ENCODE peak calls at places on chromosomes 7 and 10, in eight cellular contexts. L is SJSA1, K is A549, D is stomach, S is OCI-LY7, I is tibial nerve, C is ovary, W is fibroblast of lung. G is an unnamed sample. For H3K4me1, the result is how much of the 10 kb centered on the place peaks cover.

GRCh38 chr10:22317121-22317370 is 858 bp downstream of the COMMD3 start:
- DNase-seq in D (no peak), K (no peak), I (no peak), W (no peak), L (no peak), S (no peak), C (no peak), G (no peak)

GRCh38 chr7:70602135-70602534 is 529.8 kb upstream of the GALNT17 start:
- DNase-seq in I (no peak), D (no peak), K (no peak), C (no peak), S (no peak), W (no peak), L (no peak), G (no peak)

GRCh38 chr10:26860026-26860541 is 674 bp downstream of the ABI1 start:
- DNase-seq in S (peak), W (peak), L (peak), K (peak), I (peak), D (peak), C (peak), G (peak)

GRCh38 chr7:15839415-15840100 is 153.1 kb upstream of the MEOX2 start:
- DNase-seq in S (no peak), W (peak), K (no peak), D (no peak), C (peak), I (peak), L (no peak), G (peak)

GRCh38 chr7:69445549-69445948 is 152.7 kb upstream of the AUTS2 start:
- DNase-seq in D (no peak), K (no peak), I (no peak), C (no peak), S (no peak), L (no peak), W (no peak), G (no peak)

GRCh38 chr7:54985405-54986360 is 33.1 kb upstream of the EGFR start:
- DNase-seq in D (no peak), I (no peak), S (no peak), C (no peak), K (peak), W (peak), L (peak), G (no peak)

GRCh38 chr7:2860627-2861133 is 16.6 kb upstream of the GNA12 start:
- DNase-seq in C (no peak), K (no peak), W (no peak), I (no peak), L (no peak), D (peak), S (no peak), G (peak)

GRCh38 chr7:133180717-133181116 is 72.2 kb upstream of the EXOC4 start:
- DNase-seq in S (no peak), K (no peak), I (no peak), C (no peak), D (no peak), W (no peak), L (no peak), G (no peak)

GRCh38 chr10:106573106-106573505 is 591.4 kb downstream of the SORCS1 start:
- DNase-seq in S (no peak), K (no peak), I (no peak), W (peak), C (no peak), D (no peak), L (no peak), G (no peak)

GRCh38 chr7:7183061-7183832 is 903 bp downstream of the C1GALT1 start:
- DNase-seq in S (peak), K (peak), D (peak), L (no peak), C (no peak), W (peak), I (peak), G (no peak)

GRCh38 chr7:28626629-28627262 is 214.4 kb downstream of the CREB5 start:
- DNase-seq in I (no peak), C (no peak), W (peak), D (no peak), L (no peak), S (peak), K (peak), G (no peak)

DNA sequence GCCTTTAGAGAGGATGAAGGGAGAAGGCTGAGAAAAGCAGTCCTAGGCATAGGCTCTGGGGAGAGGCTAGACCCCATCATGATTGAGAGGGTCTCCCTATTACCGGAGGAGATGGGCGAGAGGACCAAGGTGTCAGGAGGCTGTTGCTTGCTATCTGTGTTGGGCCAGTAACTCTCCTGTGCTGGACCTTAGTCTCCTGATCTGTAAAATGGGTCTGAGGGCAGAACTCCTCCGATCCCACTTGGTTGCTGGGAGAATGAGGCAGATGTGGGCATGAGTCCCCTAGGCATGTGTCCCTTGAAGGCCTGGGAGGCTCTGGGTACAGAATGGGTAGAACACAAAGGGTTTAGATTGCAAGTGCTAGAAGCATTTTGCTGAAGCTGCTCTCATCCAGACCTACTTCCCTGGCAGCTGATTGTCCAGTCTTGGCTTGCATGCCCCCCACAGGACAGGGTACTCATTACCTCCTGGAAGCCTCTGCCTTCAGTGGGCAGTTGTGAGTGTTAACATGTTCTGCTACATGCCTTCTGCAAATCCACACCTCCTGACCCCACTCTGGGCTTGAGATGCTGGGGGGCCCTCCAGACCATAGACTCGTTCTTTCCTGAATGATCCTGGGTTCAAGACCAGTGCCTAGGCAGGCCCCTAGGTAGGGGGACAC is 4.4 kb downstream of the ZMIZ1 start:
- DNase-seq in K (no peak), I (no peak), L (no peak), W (no peak), D (no peak), S (no peak), C (no peak), G (no peak)
- H3K4me1 ChIP-seq in K (half or more), I (half or more), L (half or more), W (under half), D (half or more), S (under half), C (under half), G (half or more)

DNA sequence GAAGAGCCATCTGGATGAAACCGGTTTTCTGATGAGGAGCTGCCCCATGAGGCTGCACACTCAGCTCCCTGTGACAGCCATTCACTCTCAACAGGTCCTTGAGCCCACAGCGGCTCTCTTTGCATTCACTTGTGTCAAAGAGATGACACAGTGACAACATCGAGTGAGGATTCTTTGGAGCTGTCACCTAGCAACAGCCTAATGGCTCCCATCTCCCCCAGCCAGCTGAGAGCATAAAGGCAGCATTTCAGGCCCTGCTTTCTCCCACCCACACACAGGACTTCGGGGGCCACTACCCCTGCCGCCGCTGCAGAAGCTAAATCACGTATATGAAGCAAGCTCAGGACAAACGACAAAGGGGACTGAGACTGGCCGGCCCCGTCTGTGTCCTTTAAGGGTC is 4.7 kb downstream of the CPA4 start:
- DNase-seq in D (no peak), S (no peak), I (no peak), C (no peak), K (no peak), W (no peak), L (no peak), G (no peak)
- H3K27ac ChIP-seq in D (no peak), S (no peak), I (no peak), C (no peak), K (no peak), W (no peak), L (no peak), G (no peak)

GRCh38 chr10:104323085-104323484 is 15.2 kb downstream of the ITPRIP start:
- DNase-seq in W (no peak), K (no peak), S (no peak), C (no peak), L (no peak), D (no peak), I (peak), G (no peak)
- H3K4me1 ChIP-seq in W (under half), K (under half), S (half or more), C (under half), L (under half), D (half or more), I (half or more), G (half or more)

DNA sequence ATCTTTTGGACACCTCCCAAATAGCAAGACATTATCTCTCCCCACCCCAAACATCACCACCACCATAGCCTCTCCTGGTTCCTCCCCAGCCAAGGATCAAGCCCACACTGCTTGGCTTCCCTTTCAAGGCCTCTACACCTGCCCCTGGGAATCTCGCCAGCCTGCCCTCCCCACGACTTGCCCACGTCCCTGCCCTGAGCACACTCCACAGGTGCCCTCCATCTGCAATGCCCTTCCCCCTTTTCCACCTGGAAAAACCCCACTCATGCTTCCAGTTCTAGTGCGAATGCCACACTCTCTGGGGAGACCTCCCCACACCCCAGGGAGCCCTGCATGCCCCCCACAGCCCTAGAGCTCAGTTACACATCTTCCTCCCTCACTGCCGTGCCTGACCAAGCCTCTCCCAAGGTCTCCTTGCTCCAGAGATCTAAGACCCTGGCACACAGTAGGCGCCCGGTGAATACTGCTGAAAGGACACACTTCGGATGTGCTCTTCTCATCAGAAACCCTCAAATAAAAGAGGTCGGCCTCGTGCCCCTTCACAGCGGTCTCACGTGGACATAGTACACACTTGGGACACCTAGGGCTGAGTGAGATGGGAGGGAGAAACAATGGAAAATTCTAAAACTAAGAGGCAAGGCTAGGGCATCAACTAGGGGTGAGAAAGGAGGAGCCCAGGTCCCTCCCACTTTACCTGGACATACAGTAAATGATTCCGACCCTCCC is 91.4 kb downstream of the DLG5 start:
- DNase-seq in C (no peak), D (no peak), K (no peak), S (no peak), W (no peak), I (no peak), L (no peak), G (no peak)
- H3K27ac ChIP-seq in C (no peak), D (no peak), K (no peak), S (no peak), W (no peak), I (no peak), L (no peak), G (peak)

GRCh38 chr7:117582219-117582704 is 102.4 kb downstream of the CFTR start:
- DNase-seq in W (peak), D (no peak), C (no peak), S (no peak), L (no peak), K (peak), I (peak), G (peak)

GRCh38 chr7:117590191-117590590 is 110.4 kb downstream of the CFTR start:
- DNase-seq in W (no peak), K (no peak), C (no peak), I (no peak), L (no peak), S (no peak), D (no peak), G (no peak)

GRCh38 chr7:117592011-117592635 is 112.3 kb downstream of the CFTR start:
- DNase-seq in K (no peak), I (no peak), D (no peak), W (no peak), S (no peak), C (no peak), L (no peak), G (no peak)

GRCh38 chr7:117588352-117588794 is 108.5 kb downstream of the CFTR start:
- DNase-seq in L (no peak), K (peak), W (peak), S (no peak), D (no peak), C (no peak), I (no peak), G (no peak)

DNA sequence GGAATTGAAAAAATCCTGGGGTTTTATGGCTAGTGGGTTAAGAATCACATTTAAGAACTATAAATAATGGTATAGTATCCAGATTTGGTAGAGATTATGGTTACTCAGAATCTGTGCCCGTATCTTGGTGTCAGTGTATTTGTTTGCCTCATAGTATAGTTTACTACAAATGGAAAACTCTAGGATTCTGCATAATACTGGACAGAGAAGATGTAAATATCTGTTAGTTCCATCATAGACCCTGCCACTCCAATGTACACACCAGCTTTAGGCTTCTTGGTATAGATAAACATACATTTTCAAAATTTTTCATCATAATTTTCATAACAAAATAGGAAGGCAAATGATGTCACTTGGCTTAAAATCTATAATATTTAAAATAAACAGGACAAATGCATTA is 108.1 kb downstream of the CFTR start:
- DNase-seq in C (no peak), S (no peak), L (no peak), K (no peak), I (no peak), D (no peak), W (no peak), G (no peak)
- H3K4me1 ChIP-seq in C (under half), S (under half), L (under half), K (under half), I (under half), D (under half), W (under half), G (under half)

GRCh38 chr7:47621985-47622561 is 40.2 kb upstream of the TNS3 start:
- DNase-seq in D (no peak), W (no peak), C (no peak), K (no peak), L (no peak), S (peak), I (no peak), G (no peak)

GRCh38 chr7:47624660-47625059 is 42.7 kb upstream of the TNS3 start:
- DNase-seq in D (no peak), I (no peak), K (no peak), C (no peak), W (no peak), S (no peak), L (no peak), G (no peak)

GRCh38 chr7:47621347-47621746 is 39.4 kb upstream of the TNS3 start:
- DNase-seq in D (no peak), W (no peak), C (no peak), K (no peak), L (no peak), S (no peak), I (no peak), G (no peak)

GRCh38 chr7:47622586-47622945 is 40.7 kb upstream of the TNS3 start:
- DNase-seq in C (no peak), L (no peak), S (no peak), I (no peak), D (no peak), W (no peak), K (no peak), G (no peak)

DNA sequence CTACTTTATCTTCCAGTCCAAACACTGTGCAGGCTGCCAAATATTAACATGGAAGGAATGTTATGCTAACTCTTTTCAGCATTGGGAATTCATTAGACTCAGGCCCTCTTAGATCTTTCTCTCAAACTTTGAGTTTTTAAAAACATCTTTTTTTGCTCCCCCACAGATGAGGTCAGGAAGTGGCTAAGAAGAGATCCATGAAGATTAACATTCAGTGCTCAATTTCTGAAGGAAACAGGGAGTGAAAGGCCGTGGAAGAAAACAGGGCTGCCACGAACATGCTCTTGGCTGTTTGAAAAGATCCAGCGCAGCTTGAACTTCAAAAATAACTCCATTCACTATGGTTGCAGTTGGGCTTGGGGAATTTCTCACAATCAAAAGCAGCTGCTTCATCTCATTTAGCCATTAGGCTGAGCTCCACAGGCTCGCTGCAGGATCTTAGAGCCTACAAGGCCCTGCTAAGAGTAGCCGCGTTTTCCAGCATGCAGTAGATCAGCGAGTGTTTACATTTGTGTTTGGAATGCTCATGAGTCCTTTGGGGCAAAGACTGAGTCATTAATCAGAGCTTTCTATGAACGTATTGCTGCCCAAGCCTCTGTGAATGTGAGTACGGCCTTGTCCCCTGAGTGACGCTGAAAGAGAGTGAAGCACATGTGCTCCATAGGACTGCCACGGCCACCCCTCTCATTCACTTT is 41.2 kb upstream of the TNS3 start:
- DNase-seq in I (no peak), W (peak), L (peak), S (no peak), K (peak), C (peak), D (no peak), G (no peak)
- H3K27ac ChIP-seq in I (peak), W (peak), L (peak), S (peak), K (peak), C (peak), D (peak), G (peak)

G was measured in gastrocnemius medialis.